ENCODE peak calls at places on chromosome 12, in six cellular contexts. I is stimulated activated naive CD8-positive, alpha-beta T cell treated with anti-CD3 and anti-CD28 coated beads, Interleukin-15, Interleukin-2, amounts not matched to agents 100 U/mL and 50 U/mL, for 24 hours; O is choroid plexus epithelial cell; K is left lung; Y is NCI-H1694 treated with DMSO at 0.1 percent for 48 hours; M is CD14-positive monocyte. N is an unnamed sample.

GRCh38 chr12:2615665-2616387 is 178.9 kb upstream of the FKBP4 start:
- DNase-seq in I (no peak), O (peak), K (no peak), Y (peak), M (no peak), N (no peak)

GRCh38 chr12:98416845-98417244 is 98.5 kb upstream of the TMPO start:
- DNase-seq in I (no peak), O (peak), K (no peak), Y (peak), M (no peak), N (no peak)

GRCh38 chr12:91182664-91183455 is at the start of gene DCN:
- DNase-seq in I (no peak), O (peak), K (no peak), Y (no peak), M (no peak), N (no peak)

GRCh38 chr12:57893460-57894353 is 47.2 kb upstream of the CTDSP2 start:
- DNase-seq in I (no peak), O (peak), K (peak), Y (peak), M (no peak), N (no peak)

GRCh38 chr12:2198088-2198501 is 145.3 kb downstream of the CACNA1C start:
- DNase-seq in I (no peak), O (peak), K (no peak), Y (no peak), M (no peak), N (no peak)

GRCh38 chr12:31951939-31952338 is 7.3 kb upstream of the RESF1 start:
- DNase-seq in I (no peak), O (no peak), K (no peak), Y (no peak), M (no peak), N (no peak)

GRCh38 chr12:95880895-95881294 is 22.1 kb downstream of the SNRPF start:
- DNase-seq in I (no peak), O (no peak), K (no peak), Y (no peak), M (no peak), N (no peak)

GRCh38 chr12:42570076-42570475 is 19.5 kb downstream of the PRICKLE1 start:
- DNase-seq in I (no peak), O (no peak), K (no peak), Y (no peak), M (no peak), N (no peak)

GRCh38 chr12:52171950-52172512 is 19.8 kb downstream of the KRT80 start:
- DNase-seq in I (peak), O (no peak), K (peak), Y (no peak), M (peak), N (no peak)

GRCh38 chr12:70885952-70886351 is 34.6 kb downstream of the PTPRR start:
- DNase-seq in I (no peak), O (no peak), K (no peak), Y (no peak), M (no peak), N (no peak)

GRCh38 chr12:56186957-56187356 is 2.3 kb downstream of the SMARCC2 start:
- DNase-seq in I (no peak), O (no peak), K (no peak), Y (no peak), M (no peak), N (no peak)

GRCh38 chr12:125533434-125534029 is 468.3 kb downstream of the AACS start:
- DNase-seq in I (peak), O (no peak), K (peak), Y (peak), M (no peak), N (no peak)

GRCh38 chr12:130484221-130484620 is 146.5 kb downstream of the PIWIL1 start:
- DNase-seq in I (no peak), O (no peak), K (peak), Y (no peak), M (no peak), N (no peak)

GRCh38 chr12:14771651-14772137 is 31.6 kb downstream of the WBP11 start:
- DNase-seq in I (peak), O (no peak), K (no peak), Y (no peak), M (no peak), N (peak)

GRCh38 chr12:55068416-55069010 is 48.7 kb downstream of the NEUROD4 start:
- DNase-seq in I (no peak), O (peak), K (no peak), Y (peak), M (peak), N (no peak)

GRCh38 chr12:112122823-112123690 is 2.3 kb upstream of the TRAFD1 start:
- DNase-seq in I (no peak), O (peak), K (no peak), Y (no peak), M (no peak), N (no peak)

GRCh38 chr12:67813509-67813908 is 165.0 kb downstream of the DYRK2 start:
- DNase-seq in I (no peak), O (peak), K (no peak), Y (no peak), M (no peak), N (no peak)

GRCh38 chr12:82874935-82875334 is 188.2 kb downstream of the TMTC2 start:
- DNase-seq in I (no peak), O (peak), K (no peak), Y (peak), M (no peak), N (no peak)

GRCh38 chr12:67650127-67650495 is 1.6 kb downstream of the DYRK2 start:
- DNase-seq in I (peak), O (no peak), K (peak), Y (no peak), M (no peak), N (no peak)

GRCh38 chr12:57602544-57602943 is 2.1 kb upstream of the DTX3 start:
- DNase-seq in I (no peak), O (no peak), K (no peak), Y (no peak), M (no peak), N (no peak)

GRCh38 chr12:51392556-51393237 is 1.5 kb upstream of the GALNT6 start:
- DNase-seq in I (peak), O (peak), K (no peak), Y (no peak), M (no peak), N (no peak)

GRCh38 chr12:110641512-110641911 is 27.6 kb downstream of the TCTN1 start:
- DNase-seq in I (no peak), O (peak), K (no peak), Y (no peak), M (no peak), N (no peak)

N was measured in T-cell.